ENCODE peak calls at places on chromosomes 12 and 14, in nine cellular contexts. One of them, this sample, is unnamed.

GRCh38 chr12:127108360-127109215 is 1158.4 kb upstream of the TMEM132C start:
- DNase-seq in A172: peak
- DNase-seq in kidney: no peak
- DNase-seq in Right ventricle myocardium inferior: peak
- DNase-seq in AG08396: peak
- DNase-seq in NCI-H446: peak
- DNase-seq in AG04450: no peak
- DNase-seq in glutamatergic neuron: peak
- DNase-seq in C1 segment of cervical spinal cord: peak
- DNase-seq in this sample: peak

GRCh38 chr12:131493068-131493826 is 217.6 kb upstream of the SFSWAP start:
- DNase-seq in AG04450: no peak
- DNase-seq in Right ventricle myocardium inferior: no peak
- DNase-seq in NCI-H446: no peak
- DNase-seq in kidney: no peak
- DNase-seq in A172: peak
- DNase-seq in AG08396: no peak
- DNase-seq in glutamatergic neuron: no peak
- DNase-seq in C1 segment of cervical spinal cord: no peak
- DNase-seq in this sample: no peak

GRCh38 chr12:69468237-69469026 is 1.8 kb upstream of the FRS2 start:
- DNase-seq in Right ventricle myocardium inferior: no peak
- DNase-seq in C1 segment of cervical spinal cord: no peak
- DNase-seq in glutamatergic neuron: no peak
- DNase-seq in AG04450: no peak
- DNase-seq in AG08396: no peak
- DNase-seq in A172: no peak
- DNase-seq in NCI-H446: no peak
- DNase-seq in kidney: no peak
- DNase-seq in this sample: no peak

GRCh38 chr14:90795744-90796143 is 20.5 kb downstream of the TTC7B start:
- DNase-seq in AG04450: peak
- DNase-seq in A172: peak
- DNase-seq in C1 segment of cervical spinal cord: no peak
- DNase-seq in glutamatergic neuron: peak
- DNase-seq in kidney: no peak
- DNase-seq in Right ventricle myocardium inferior: no peak
- DNase-seq in AG08396: peak
- DNase-seq in NCI-H446: no peak
- DNase-seq in this sample: no peak

GRCh38 chr14:68972507-68973272 is 6.4 kb downstream of the ACTN1 start:
- DNase-seq in AG04450: peak
- DNase-seq in kidney: no peak
- DNase-seq in glutamatergic neuron: no peak
- DNase-seq in AG08396: no peak
- DNase-seq in C1 segment of cervical spinal cord: no peak
- DNase-seq in Right ventricle myocardium inferior: no peak
- DNase-seq in NCI-H446: no peak
- DNase-seq in A172: no peak
- DNase-seq in this sample: no peak

GRCh38 chr14:32560213-32560857 is 231.2 kb downstream of the AKAP6 start:
- DNase-seq in A172: peak
- DNase-seq in Right ventricle myocardium inferior: no peak
- DNase-seq in glutamatergic neuron: peak
- DNase-seq in AG08396: peak
- DNase-seq in AG04450: peak
- DNase-seq in C1 segment of cervical spinal cord: peak
- DNase-seq in NCI-H446: peak
- DNase-seq in kidney: no peak
- DNase-seq in this sample: no peak

GRCh38 chr12:77401480-77402105 is 336.2 kb upstream of the E2F7 start:
- DNase-seq in AG04450: no peak
- DNase-seq in NCI-H446: peak
- DNase-seq in A172: no peak
- DNase-seq in C1 segment of cervical spinal cord: no peak
- DNase-seq in Right ventricle myocardium inferior: no peak
- DNase-seq in kidney: no peak
- DNase-seq in AG08396: no peak
- DNase-seq in glutamatergic neuron: no peak
- DNase-seq in this sample: no peak

GRCh38 chr12:16076970-16077527 is 165.9 kb downstream of the DERA start:
- DNase-seq in Right ventricle myocardium inferior: no peak
- DNase-seq in AG08396: no peak
- DNase-seq in A172: no peak
- DNase-seq in NCI-H446: no peak
- DNase-seq in kidney: no peak
- DNase-seq in C1 segment of cervical spinal cord: no peak
- DNase-seq in glutamatergic neuron: no peak
- DNase-seq in AG04450: no peak
- DNase-seq in this sample: no peak

GRCh38 chr14:33282811-33283210 is 344.1 kb downstream of the NPAS3 start:
- DNase-seq in NCI-H446: no peak
- DNase-seq in A172: no peak
- DNase-seq in AG08396: no peak
- DNase-seq in Right ventricle myocardium inferior: no peak
- DNase-seq in kidney: no peak
- DNase-seq in glutamatergic neuron: no peak
- DNase-seq in C1 segment of cervical spinal cord: no peak
- DNase-seq in AG04450: no peak
- DNase-seq in this sample: no peak

GRCh38 chr12:105906545-105906944 is 232.2 kb downstream of the NUAK1 start:
- DNase-seq in NCI-H446: no peak
- DNase-seq in AG08396: no peak
- DNase-seq in Right ventricle myocardium inferior: no peak
- DNase-seq in glutamatergic neuron: no peak
- DNase-seq in AG04450: no peak
- DNase-seq in A172: no peak
- DNase-seq in C1 segment of cervical spinal cord: no peak
- DNase-seq in kidney: no peak
- DNase-seq in this sample: no peak

GRCh38 chr12:47360771-47361388 is 281.1 kb upstream of the AMIGO2 start:
- DNase-seq in C1 segment of cervical spinal cord: no peak
- DNase-seq in AG08396: no peak
- DNase-seq in NCI-H446: no peak
- DNase-seq in glutamatergic neuron: no peak
- DNase-seq in A172: peak
- DNase-seq in Right ventricle myocardium inferior: no peak
- DNase-seq in kidney: no peak
- DNase-seq in AG04450: no peak
- DNase-seq in this sample: peak

GRCh38 chr12:12714276-12715001 is 2.7 kb upstream of the CDKN1B start:
- DNase-seq in kidney: peak
- DNase-seq in Right ventricle myocardium inferior: no peak
- DNase-seq in glutamatergic neuron: no peak
- DNase-seq in AG04450: no peak
- DNase-seq in NCI-H446: no peak
- DNase-seq in C1 segment of cervical spinal cord: peak
- DNase-seq in AG08396: no peak
- DNase-seq in A172: no peak
- DNase-seq in this sample: peak

GRCh38 chr14:52950898-52951729 is at the start of gene FERMT2:
- DNase-seq in AG08396: peak
- DNase-seq in glutamatergic neuron: peak
- DNase-seq in AG04450: peak
- DNase-seq in NCI-H446: peak
- DNase-seq in A172: peak
- DNase-seq in C1 segment of cervical spinal cord: peak
- DNase-seq in Right ventricle myocardium inferior: peak
- DNase-seq in kidney: peak
- DNase-seq in this sample: no peak

GRCh38 chr12:96889273-96889933 is 17.7 kb upstream of the NEDD1 start:
- DNase-seq in AG04450: peak
- DNase-seq in C1 segment of cervical spinal cord: no peak
- DNase-seq in NCI-H446: no peak
- DNase-seq in AG08396: peak
- DNase-seq in kidney: no peak
- DNase-seq in Right ventricle myocardium inferior: no peak
- DNase-seq in A172: peak
- DNase-seq in glutamatergic neuron: no peak
- DNase-seq in this sample: no peak

GRCh38 chr12:32470936-32471335 is 71.6 kb downstream of the FGD4 start:
- DNase-seq in C1 segment of cervical spinal cord: no peak
- DNase-seq in A172: no peak
- DNase-seq in Right ventricle myocardium inferior: no peak
- DNase-seq in AG08396: no peak
- DNase-seq in kidney: no peak
- DNase-seq in NCI-H446: no peak
- DNase-seq in AG04450: no peak
- DNase-seq in glutamatergic neuron: no peak
- DNase-seq in this sample: no peak

GRCh38 chr14:77980475-77981321 is 180.8 kb downstream of the ADCK1 start:
- DNase-seq in glutamatergic neuron: peak
- DNase-seq in kidney: peak
- DNase-seq in NCI-H446: no peak
- DNase-seq in C1 segment of cervical spinal cord: no peak
- DNase-seq in AG08396: no peak
- DNase-seq in A172: no peak
- DNase-seq in AG04450: no peak
- DNase-seq in Right ventricle myocardium inferior: peak
- DNase-seq in this sample: no peak

GRCh38 chr12:17062296-17063061 is 456.5 kb upstream of the LMO3 start:
- DNase-seq in kidney: no peak
- DNase-seq in AG08396: no peak
- DNase-seq in C1 segment of cervical spinal cord: no peak
- DNase-seq in NCI-H446: no peak
- DNase-seq in A172: peak
- DNase-seq in glutamatergic neuron: no peak
- DNase-seq in Right ventricle myocardium inferior: no peak
- DNase-seq in AG04450: no peak
- DNase-seq in this sample: no peak

GRCh38 chr12:108117163-108117849 is 11.8 kb upstream of the WSCD2 start:
- DNase-seq in Right ventricle myocardium inferior: no peak
- DNase-seq in AG08396: no peak
- DNase-seq in C1 segment of cervical spinal cord: no peak
- DNase-seq in glutamatergic neuron: no peak
- DNase-seq in NCI-H446: peak
- DNase-seq in kidney: no peak
- DNase-seq in A172: no peak
- DNase-seq in AG04450: no peak
- DNase-seq in this sample: no peak

This sample was measured in activated T-helper 2 cell treated with anti-CD3 and anti-CD28 coated beads, Interferon-gamma antibody, Interleukin-2, Interleukin-4, amounts not matched to agents 10 μg/mL and 5 μg/mL and 100 μg/mL, durations not matched to agents 14 hours and 24 hours and 36 hours.